ENCODE peak calls at places on chromosomes 12 and 14, in four cellular contexts. V is brain microvascular endothelial cell; S is CD4-positive, alpha-beta memory T cell; L is fibroblast of lung. O is an unnamed sample.

GRCh38 chr12:123269395-123269892 is 2.2 kb downstream of the CDK2AP1 start:
- DNase-seq in L (peak; percentile 80), V (peak; percentile 47), S (peak; percentile 12), O (peak; percentile 24)

GRCh38 chr14:41404121-41404520 is 202.6 kb upstream of the LRFN5 start:
- DNase-seq in L (peak; percentile 11), V (no peak), S (no peak), O (no peak)

GRCh38 chr14:38856798-38857197 is 246.2 kb downstream of the SEC23A start:
- DNase-seq in V (no peak), S (no peak), L (no peak), O (no peak)

GRCh38 chr14:23653046-23653445 is 16.9 kb downstream of the DHRS2 start:
- DNase-seq in V (no peak), L (no peak), S (no peak), O (no peak)

GRCh38 chr12:43957732-43958131 is 121.9 kb downstream of the TMEM117 start:
- DNase-seq in V (peak; percentile 60), L (peak; percentile 51), S (peak; percentile 10), O (peak; percentile 21)

GRCh38 chr12:80282761-80283160 is 161.3 kb upstream of the PTPRQ start:
- DNase-seq in V (peak; percentile 9), L (peak; percentile 20), S (no peak), O (no peak)

GRCh38 chr12:96256672-96257361 is 62.6 kb downstream of the ELK3 start:
- DNase-seq in L (no peak), S (no peak), V (no peak), O (no peak)

GRCh38 chr14:79706382-79706781 is 504.9 kb downstream of the DIO2 start:
- DNase-seq in V (no peak), L (no peak), S (no peak), O (no peak)

GRCh38 chr12:77893918-77894317 is 63.2 kb downstream of the NAV3 start:
- DNase-seq in S (no peak), L (peak; percentile 43), V (peak; percentile 34), O (no peak)

GRCh38 chr14:39731912-39732311 is 299.7 kb upstream of the FBXO33 start:
- DNase-seq in L (no peak), S (no peak), V (no peak), O (no peak)

GRCh38 chr14:80787876-80788275 is 153.7 kb downstream of the CEP128 start:
- DNase-seq in L (no peak), V (no peak), S (no peak), O (no peak)

GRCh38 chr14:77059276-77059934 is 30.9 kb upstream of the IRF2BPL start:
- DNase-seq in V (peak; percentile 90), S (no peak), L (peak; percentile 97), O (no peak)

GRCh38 chr12:69348162-69348938 is at the start of gene LYZ:
- DNase-seq in S (no peak), L (no peak), V (no peak), O (no peak)

GRCh38 chr12:93572712-93573551 is 457 bp downstream of the SOCS2 start:
- DNase-seq in V (no peak), L (peak; percentile 56), S (no peak), O (peak; percentile 28)

DNA sequence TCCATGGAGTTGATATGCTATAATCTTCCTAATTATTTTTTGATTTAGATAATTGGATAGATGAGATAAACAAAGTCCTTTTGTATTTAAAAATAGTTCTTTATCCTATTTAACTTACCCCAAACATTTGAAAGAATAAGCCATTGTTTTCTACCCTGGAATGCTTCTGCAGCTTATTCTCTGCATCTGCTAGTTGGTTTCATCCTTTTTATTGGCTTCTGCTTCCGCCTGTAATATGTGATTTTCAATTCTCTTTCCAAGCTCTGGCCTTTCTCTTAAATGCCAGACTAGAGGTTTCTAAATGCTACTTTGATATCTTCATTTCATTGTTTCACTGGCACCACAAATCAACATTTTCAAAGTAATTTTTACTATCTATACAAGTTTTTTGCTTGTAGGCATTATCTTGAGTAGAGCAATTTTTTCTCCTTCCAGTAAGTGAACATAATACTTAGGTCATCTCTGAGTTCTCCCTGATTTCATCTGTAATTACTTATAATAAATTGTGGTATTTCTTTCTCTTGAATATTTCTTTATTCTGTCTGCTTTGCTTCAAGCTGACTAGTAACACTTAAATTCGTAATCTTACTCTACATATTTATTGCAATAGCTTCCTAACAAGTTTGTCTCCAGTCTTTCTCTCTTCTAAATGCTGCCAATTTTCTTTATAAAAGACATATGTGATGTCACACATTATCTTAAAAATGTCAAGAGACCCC is 958.4 kb downstream of the SLC6A15 start:
- DNase-seq in L (no peak), S (no peak), V (no peak), O (no peak)
- H3K27ac ChIP-seq in L (no peak overlapping the region), S (no peak overlapping the region), V (no peak overlapping the region), O (no peak overlapping the region)

GRCh38 chr12:64172143-64172970 is 49.7 kb downstream of the KICS2 start:
- DNase-seq in V (no peak), L (no peak), S (no peak), O (no peak)

GRCh38 chr12:64175254-64175945 is 46.7 kb downstream of the KICS2 start:
- DNase-seq in V (no peak), L (no peak), S (no peak), O (no peak)

GRCh38 chr12:64171715-64172114 is 50.4 kb downstream of the KICS2 start:
- DNase-seq in L (peak; percentile 87), V (peak; percentile 29), S (no peak), O (no peak)

GRCh38 chr12:64169999-64170398 is 52.1 kb downstream of the KICS2 start:
- DNase-seq in L (peak; percentile 41), S (no peak), V (no peak), O (no peak)

DNA sequence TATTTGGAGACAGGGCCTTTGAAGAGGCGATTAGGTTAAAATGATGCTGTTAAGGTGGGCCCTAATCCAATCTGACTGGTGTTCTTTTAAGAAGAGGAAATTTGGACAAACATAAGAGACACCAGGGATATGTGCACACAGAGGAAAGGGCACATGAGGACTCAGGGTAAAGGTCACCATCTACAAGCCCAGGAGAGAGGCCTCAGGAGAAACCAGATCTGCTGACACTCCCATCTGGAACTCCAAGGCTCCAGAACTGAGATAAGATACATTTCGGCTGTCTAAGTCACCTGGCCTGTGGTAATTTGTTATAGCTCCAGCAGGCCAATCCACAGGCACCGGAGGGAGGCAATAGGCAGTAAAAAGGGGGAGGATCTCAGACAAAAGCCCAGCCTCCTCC is 48.6 kb downstream of the KICS2 start:
- DNase-seq in V (no peak), L (no peak), S (no peak), O (no peak)
- H3K27ac ChIP-seq in V (no peak overlapping the region), L (no peak overlapping the region), S (no peak overlapping the region), O (no peak overlapping the region)

GRCh38 chr14:22497144-22497423 is 91.9 kb downstream of the DAD1 start:
- DNase-seq in V (no peak), S (no peak), L (no peak), O (no peak)

GRCh38 chr14:22493753-22494152 is 95.3 kb downstream of the DAD1 start:
- DNase-seq in S (no peak), V (no peak), L (no peak), O (no peak)

GRCh38 chr14:22492601-22493000 is 96.4 kb downstream of the DAD1 start:
- DNase-seq in V (no peak), L (no peak), S (no peak), O (no peak)

GRCh38 chr14:22493143-22493542 is 95.9 kb downstream of the DAD1 start:
- DNase-seq in V (no peak), S (no peak), L (no peak), O (no peak)

DNA sequence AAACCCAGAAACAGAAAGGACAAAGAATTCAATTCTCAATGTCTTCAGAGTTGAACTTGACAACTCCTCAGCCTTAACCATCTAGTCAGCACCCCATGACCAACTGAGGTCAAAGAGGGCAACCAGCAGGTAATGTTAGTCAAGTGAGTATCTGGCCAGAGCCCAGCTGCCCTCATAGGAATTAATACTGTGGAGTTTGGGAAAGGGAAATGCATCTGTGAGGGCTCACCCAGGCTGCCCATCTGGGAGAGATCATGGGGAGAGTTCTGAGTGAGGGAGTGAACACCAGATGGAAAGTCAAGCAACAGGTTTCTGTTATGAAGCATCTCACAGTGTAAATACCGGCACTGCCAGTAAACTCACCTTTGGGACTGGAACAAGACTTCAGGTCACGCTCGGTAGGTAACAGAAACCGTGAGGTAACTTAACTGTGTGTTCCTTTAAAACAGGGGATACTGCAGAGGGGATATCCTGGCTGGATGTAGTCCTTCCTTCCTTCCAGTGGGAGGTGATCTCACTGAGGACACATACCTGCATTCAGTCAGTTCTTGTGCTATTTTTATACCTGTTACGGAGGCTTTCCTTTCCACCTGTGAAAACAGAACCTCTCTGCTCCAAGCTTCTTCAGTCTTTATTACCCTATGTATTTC is 94.4 kb downstream of the DAD1 start:
- DNase-seq in S (no peak), V (no peak), L (no peak), O (no peak)
- H3K27ac ChIP-seq in S (peak overlapping the region; percentile 67), V (no peak overlapping the region), L (no peak overlapping the region), O (peak overlapping the region; percentile 90)

DNA sequence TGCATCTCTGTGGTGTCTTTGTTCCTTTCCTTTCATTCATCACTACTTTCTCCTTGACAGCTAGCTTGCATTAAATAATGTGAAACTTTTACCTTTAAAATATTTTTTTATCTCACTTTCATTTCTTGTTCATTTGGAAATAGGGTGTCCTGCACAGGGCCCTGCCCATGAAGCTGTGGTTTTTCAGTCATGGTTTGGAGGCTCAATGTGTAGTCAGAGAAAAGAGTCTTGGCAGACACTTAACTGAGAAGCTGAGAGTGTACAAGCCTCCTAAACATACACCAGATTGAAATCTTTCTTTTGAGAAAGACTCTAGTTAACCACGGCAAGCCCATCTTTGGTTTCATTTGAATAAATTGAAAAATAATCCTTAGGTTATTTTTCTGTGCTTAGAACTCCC is 74.2 kb downstream of the KICS2 start:
- DNase-seq in L (peak; percentile 39), V (no peak), S (no peak), O (no peak)
- H3K27ac ChIP-seq in L (no peak overlapping the region), V (no peak overlapping the region), S (no peak overlapping the region), O (no peak overlapping the region)

GRCh38 chr12:52020539-52021336 is 14.0 kb downstream of the TAMALIN start:
- DNase-seq in L (peak; percentile 28), S (peak; percentile 60), V (peak; percentile 31), O (peak; percentile 66)

GRCh38 chr12:52023976-52024688 is 17.4 kb downstream of the TAMALIN start:
- DNase-seq in L (no peak), S (no peak), V (no peak), O (no peak)

GRCh38 chr12:52022841-52023181 is 16.1 kb downstream of the TAMALIN start:
- DNase-seq in V (no peak), S (no peak), L (no peak), O (no peak)

GRCh38 chr12:52025301-52026172 is 18.8 kb downstream of the TAMALIN start:
- DNase-seq in L (peak; percentile 69), S (peak; percentile 87), V (peak; percentile 61), O (peak; percentile 90)

GRCh38 chr12:52023182-52023975 is 16.6 kb downstream of the TAMALIN start:
- DNase-seq in V (peak; percentile 49), S (peak; percentile 89), L (peak; percentile 60), O (peak; percentile 90)
- H3K27ac ChIP-seq in V (no peak overlapping the region), S (peak overlapping the region; percentile 48), L (no peak overlapping the region), O (peak overlapping the region; percentile 69)